ENCODE peak calls at places on chromosomes 11 and 22, in ten cellular contexts. One of them, this sample, is unnamed.

GRCh38 chr11:76910620-76911414 is 50.1 kb downstream of the ACER3 start:
- DNase-seq in AML-193: no peak
- DNase-seq in esophagus squamous epithelium: no peak
- DNase-seq in activated T-cell treated with anti-CD3 and anti-CD28 coated beads for 24 hours: no peak
- DNase-seq in immature natural killer cell: no peak
- DNase-seq in T-helper 17 cell: no peak
- DNase-seq in epithelial cell of prostate: no peak
- DNase-seq in activated gamma-delta T cell treated with anti-CD3 and anti-CD28 coated beads, Interleukin-2, amount 50 U/mL, for 16 hours: no peak
- DNase-seq in glutamatergic neuron: no peak
- DNase-seq in CD8-positive, alpha-beta T cell: no peak
- DNase-seq in this sample: no peak

GRCh38 chr22:44399906-44400762 is 87.4 kb upstream of the SHISAL1 start:
- DNase-seq in AML-193: no peak
- DNase-seq in T-helper 17 cell: no peak
- DNase-seq in CD8-positive, alpha-beta T cell: no peak
- DNase-seq in esophagus squamous epithelium: no peak
- DNase-seq in activated T-cell treated with anti-CD3 and anti-CD28 coated beads for 24 hours: no peak
- DNase-seq in glutamatergic neuron: no peak
- DNase-seq in epithelial cell of prostate: no peak
- DNase-seq in immature natural killer cell: no peak
- DNase-seq in activated gamma-delta T cell treated with anti-CD3 and anti-CD28 coated beads, Interleukin-2, amount 50 U/mL, for 16 hours: no peak
- DNase-seq in this sample: no peak

GRCh38 chr22:28018461-28018927 is 99.4 kb upstream of the PITPNB start:
- DNase-seq in esophagus squamous epithelium: no peak
- DNase-seq in activated gamma-delta T cell treated with anti-CD3 and anti-CD28 coated beads, Interleukin-2, amount 50 U/mL, for 16 hours: no peak
- DNase-seq in epithelial cell of prostate: no peak
- DNase-seq in T-helper 17 cell: no peak
- DNase-seq in CD8-positive, alpha-beta T cell: no peak
- DNase-seq in immature natural killer cell: no peak
- DNase-seq in glutamatergic neuron: peak; percentile 19
- DNase-seq in activated T-cell treated with anti-CD3 and anti-CD28 coated beads for 24 hours: no peak
- DNase-seq in AML-193: no peak
- DNase-seq in this sample: no peak

GRCh38 chr11:76823481-76824028 is 37.2 kb upstream of the ACER3 start:
- DNase-seq in epithelial cell of prostate: no peak
- DNase-seq in T-helper 17 cell: no peak
- DNase-seq in immature natural killer cell: no peak
- DNase-seq in activated gamma-delta T cell treated with anti-CD3 and anti-CD28 coated beads, Interleukin-2, amount 50 U/mL, for 16 hours: no peak
- DNase-seq in CD8-positive, alpha-beta T cell: no peak
- DNase-seq in glutamatergic neuron: no peak
- DNase-seq in esophagus squamous epithelium: no peak
- DNase-seq in AML-193: peak; percentile 15
- DNase-seq in activated T-cell treated with anti-CD3 and anti-CD28 coated beads for 24 hours: no peak
- DNase-seq in this sample: no peak

GRCh38 chr11:70826950-70827349 is 425.4 kb downstream of the SHANK2 start:
- DNase-seq in AML-193: no peak
- DNase-seq in esophagus squamous epithelium: no peak
- DNase-seq in T-helper 17 cell: no peak
- DNase-seq in activated T-cell treated with anti-CD3 and anti-CD28 coated beads for 24 hours: no peak
- DNase-seq in epithelial cell of prostate: no peak
- DNase-seq in glutamatergic neuron: no peak
- DNase-seq in CD8-positive, alpha-beta T cell: no peak
- DNase-seq in activated gamma-delta T cell treated with anti-CD3 and anti-CD28 coated beads, Interleukin-2, amount 50 U/mL, for 16 hours: no peak
- DNase-seq in immature natural killer cell: no peak
- DNase-seq in this sample: no peak

GRCh38 chr11:65132988-65133700 is 1.2 kb downstream of the SYVN1 start:
- DNase-seq in activated gamma-delta T cell treated with anti-CD3 and anti-CD28 coated beads, Interleukin-2, amount 50 U/mL, for 16 hours: no peak
- DNase-seq in esophagus squamous epithelium: no peak
- DNase-seq in immature natural killer cell: no peak
- DNase-seq in epithelial cell of prostate: no peak
- DNase-seq in activated T-cell treated with anti-CD3 and anti-CD28 coated beads for 24 hours: no peak
- DNase-seq in AML-193: peak; percentile 10
- DNase-seq in glutamatergic neuron: no peak
- DNase-seq in CD8-positive, alpha-beta T cell: peak; percentile 58
- DNase-seq in T-helper 17 cell: peak; percentile 40
- DNase-seq in this sample: peak; percentile 88

GRCh38 chr11:107801641-107802040 is 56.9 kb downstream of the SLC35F2 start:
- DNase-seq in CD8-positive, alpha-beta T cell: no peak
- DNase-seq in epithelial cell of prostate: no peak
- DNase-seq in activated T-cell treated with anti-CD3 and anti-CD28 coated beads for 24 hours: no peak
- DNase-seq in T-helper 17 cell: no peak
- DNase-seq in glutamatergic neuron: no peak
- DNase-seq in esophagus squamous epithelium: no peak
- DNase-seq in activated gamma-delta T cell treated with anti-CD3 and anti-CD28 coated beads, Interleukin-2, amount 50 U/mL, for 16 hours: no peak
- DNase-seq in AML-193: no peak
- DNase-seq in immature natural killer cell: no peak
- DNase-seq in this sample: no peak

GRCh38 chr11:124801014-124801413 is 808 bp upstream of the MSANTD2 start:
- DNase-seq in T-helper 17 cell: no peak
- DNase-seq in activated gamma-delta T cell treated with anti-CD3 and anti-CD28 coated beads, Interleukin-2, amount 50 U/mL, for 16 hours: no peak
- DNase-seq in esophagus squamous epithelium: no peak
- DNase-seq in AML-193: no peak
- DNase-seq in immature natural killer cell: no peak
- DNase-seq in CD8-positive, alpha-beta T cell: no peak
- DNase-seq in glutamatergic neuron: no peak
- DNase-seq in epithelial cell of prostate: no peak
- DNase-seq in activated T-cell treated with anti-CD3 and anti-CD28 coated beads for 24 hours: no peak
- DNase-seq in this sample: no peak

GRCh38 chr11:6576471-6577373 is 26.7 kb downstream of the RRP8 start:
- DNase-seq in activated gamma-delta T cell treated with anti-CD3 and anti-CD28 coated beads, Interleukin-2, amount 50 U/mL, for 16 hours: no peak
- DNase-seq in AML-193: no peak
- DNase-seq in glutamatergic neuron: no peak
- DNase-seq in esophagus squamous epithelium: no peak
- DNase-seq in immature natural killer cell: no peak
- DNase-seq in epithelial cell of prostate: no peak
- DNase-seq in CD8-positive, alpha-beta T cell: no peak
- DNase-seq in activated T-cell treated with anti-CD3 and anti-CD28 coated beads for 24 hours: no peak
- DNase-seq in T-helper 17 cell: no peak
- DNase-seq in this sample: peak; percentile 37

This sample was measured in RPMI8226.